ENCODE peak calls at places on chromosome 17, in six cellular contexts. R, W, T, H, C and E are unnamed samples. For H3K4me1, the result is how much of the 10 kb centered on the place peaks cover.

GRCh38 chr17:49439673-49440571 is 25.2 kb upstream of the PHB1 start:
- DNase-seq in R (no peak), H (no peak), T (no peak), W (no peak), C (no peak), E (no peak)

GRCh38 chr17:36686123-36686669 is 84.8 kb downstream of the MRM1 start:
- DNase-seq in R (no peak), T (no peak), H (no peak), W (no peak), C (no peak), E (no peak)

GRCh38 chr17:1182831-1183578 is 3.2 kb upstream of the ABR start:
- DNase-seq in T (no peak), R (no peak), W (no peak), H (no peak), C (no peak), E (no peak)

GRCh38 chr17:8315740-8316217 is 5.7 kb downstream of the ARHGEF15 start:
- DNase-seq in H (no peak), T (no peak), C (no peak), R (no peak), W (no peak), E (no peak)

GRCh38 chr17:58421711-58422110 is 4.4 kb upstream of the RNF43 start:
- DNase-seq in C (no peak), R (no peak), T (no peak), W (no peak), H (no peak), E (no peak)

GRCh38 chr17:75571197-75571884 is 16.3 kb upstream of the MYO15B start:
- DNase-seq in W (peak), H (no peak), C (peak), R (no peak), T (no peak), E (no peak)

GRCh38 chr17:385195-385835 is 32.7 kb upstream of the RPH3AL start:
- DNase-seq in H (peak), T (peak), R (peak), C (peak), W (peak), E (no peak)

GRCh38 chr17:22514767-22515320 is 822.5 kb downstream of the KCNJ18 start:
- DNase-seq in W (no peak), T (no peak), H (no peak), R (no peak), C (no peak), E (no peak)

GRCh38 chr17:1695365-1695764 is 10.7 kb upstream of the PRPF8 start:
- DNase-seq in W (no peak), T (no peak), H (no peak), C (no peak), R (no peak), E (no peak)

GRCh38 chr17:42519546-42520444 is 16.2 kb upstream of the NAGLU start:
- DNase-seq in R (peak), W (peak), H (peak), T (peak), C (peak), E (peak)

GRCh38 chr17:3683054-3683511 is 12.9 kb downstream of the P2RX5 start:
- DNase-seq in C (no peak), R (no peak), H (no peak), T (no peak), W (no peak), E (peak)

GRCh38 chr17:74394977-74395376 is 27.7 kb downstream of the GPR142 start:
- DNase-seq in W (no peak), R (peak), T (no peak), C (peak), H (no peak), E (no peak)

GRCh38 chr17:51356084-51356410 is 95.7 kb downstream of the UTP18 start:
- DNase-seq in R (no peak), H (no peak), T (no peak), W (no peak), C (no peak), E (no peak)

GRCh38 chr17:78529871-78530670 is 47.1 kb downstream of the DNAH17 start:
- DNase-seq in W (no peak), C (no peak), R (no peak), T (no peak), H (no peak), E (no peak)

GRCh38 chr17:72606656-72607055 is 485.8 kb downstream of the SLC39A11 start:
- DNase-seq in H (no peak), W (no peak), C (no peak), T (no peak), R (no peak), E (no peak)
- H3K4me1 ChIP-seq in H (under half), W (under half), C (under half), T (under half), R (under half), E (under half)

GRCh38 chr17:64209356-64209941 is 53.6 kb downstream of the TEX2 start:
- DNase-seq in T (no peak), R (no peak), C (no peak), W (no peak), H (peak), E (no peak)

GRCh38 chr17:64214950-64215349 is 48.1 kb downstream of the TEX2 start:
- DNase-seq in H (no peak), C (no peak), T (no peak), R (no peak), W (no peak), E (no peak)

GRCh38 chr17:64213995-64214507 is 49.0 kb downstream of the TEX2 start:
- DNase-seq in C (no peak), R (no peak), T (no peak), H (no peak), W (no peak), E (no peak)

GRCh38 chr17:64209983-64210382 is 53.1 kb downstream of the TEX2 start:
- DNase-seq in C (no peak), W (no peak), R (no peak), H (no peak), T (no peak), E (no peak)

GRCh38 chr17:64212122-64212521 is 50.9 kb downstream of the TEX2 start:
- DNase-seq in W (no peak), H (no peak), T (no peak), R (no peak), C (no peak), E (no peak)
- H3K4me1 ChIP-seq in W (under half), H (under half), T (half or more), R (under half), C (under half), E (under half)

GRCh38 chr17:77306790-77307478 is 166.2 kb downstream of the SEC14L1 start:
- DNase-seq in T (no peak), C (no peak), W (no peak), H (no peak), R (no peak), E (no peak)

GRCh38 chr17:77310336-77310735 is 169.6 kb downstream of the SEC14L1 start:
- DNase-seq in H (no peak), C (no peak), R (no peak), W (no peak), T (no peak), E (no peak)

GRCh38 chr17:77308768-77309726 is 168.3 kb downstream of the SEC14L1 start:
- DNase-seq in T (no peak), R (no peak), W (peak), H (no peak), C (peak), E (no peak)

GRCh38 chr17:77306048-77306789 is 165.4 kb downstream of the SEC14L1 start:
- DNase-seq in R (no peak), H (no peak), T (no peak), C (no peak), W (no peak), E (no peak)

GRCh38 chr17:77307479-77308198 is 166.9 kb downstream of the SEC14L1 start:
- DNase-seq in H (no peak), C (no peak), T (no peak), W (no peak), R (no peak), E (no peak)
- H3K4me1 ChIP-seq in H (under half), C (under half), T (under half), W (under half), R (under half), E (half or more)

GRCh38 chr17:81332949-81333570 is 38.0 kb upstream of the SLC38A10 start:
- DNase-seq in R (no peak), T (no peak), W (no peak), H (no peak), C (no peak), E (no peak)

GRCh38 chr17:81330884-81331245 is 35.8 kb upstream of the SLC38A10 start:
- DNase-seq in R (no peak), C (no peak), H (no peak), T (no peak), W (no peak), E (no peak)

GRCh38 chr17:81333626-81334368 is 38.7 kb upstream of the SLC38A10 start:
- DNase-seq in R (no peak), W (no peak), C (no peak), H (no peak), T (no peak), E (no peak)

GRCh38 chr17:81331527-81332043 is 36.5 kb upstream of the SLC38A10 start:
- DNase-seq in T (no peak), W (no peak), C (peak), H (no peak), R (no peak), E (no peak)

GRCh38 chr17:81332118-81332834 is 37.2 kb upstream of the SLC38A10 start:
- DNase-seq in W (no peak), R (no peak), T (no peak), H (no peak), C (no peak), E (no peak)
- H3K4me1 ChIP-seq in W (under half), R (half or more), T (under half), H (under half), C (under half), E (half or more)

DNA sequence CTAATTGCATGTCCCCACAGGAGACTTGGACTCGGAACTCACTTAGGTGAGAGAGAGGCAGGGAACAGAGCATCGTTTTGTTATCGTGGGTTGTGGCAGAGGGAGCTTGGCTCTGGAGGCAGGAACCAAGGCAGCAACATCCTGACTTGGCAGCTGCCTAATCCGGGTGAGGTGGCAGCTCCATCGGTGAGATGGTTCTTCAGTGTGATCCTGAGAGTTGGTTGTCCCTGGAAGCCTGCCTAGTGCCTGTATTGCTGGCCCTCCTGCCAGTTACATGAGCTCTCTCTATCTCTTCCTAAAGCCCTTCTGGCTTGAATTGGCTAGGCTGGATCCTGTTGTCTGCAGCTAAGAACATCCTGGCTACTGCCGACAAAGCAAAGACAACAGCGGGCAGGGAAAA is 19.9 kb upstream of the SEC14L1 start:
- DNase-seq in C (peak), R (no peak), W (no peak), T (peak), H (no peak), E (no peak)
- H3K4me1 ChIP-seq in C (under half), R (under half), W (under half), T (half or more), H (under half), E (half or more)